ENCODE peak calls at places on chromosomes 13 and 19, in ten cellular contexts. One of them, this sample, is unnamed. For H3K4me1 and H3K9me3, the result is how much of the 10 kb centered on the place peaks cover.

GRCh38 chr13:31756346-31756745 is 17.0 kb downstream of the RXFP2 start:
- DNase-seq in right lobe of liver: no peak
- DNase-seq in iPS DF 6.9: no peak
- DNase-seq in IMR-90: peak
- DNase-seq in stomach: no peak
- DNase-seq in CD8-positive, alpha-beta memory T cell: no peak
- DNase-seq in lower lobe of right lung: no peak
- DNase-seq in fibroblast of lung: peak
- DNase-seq in ascending aorta: no peak
- DNase-seq in left ventricle myocardium inferior: no peak
- DNase-seq in this sample: no peak

GRCh38 chr19:11538232-11539036 is at the start of gene CNN1:
- DNase-seq in ascending aorta: peak
- DNase-seq in stomach: peak
- DNase-seq in IMR-90: peak
- DNase-seq in right lobe of liver: no peak
- DNase-seq in lower lobe of right lung: no peak
- DNase-seq in left ventricle myocardium inferior: peak
- DNase-seq in CD8-positive, alpha-beta memory T cell: no peak
- DNase-seq in fibroblast of lung: peak
- DNase-seq in iPS DF 6.9: no peak
- DNase-seq in this sample: no peak

GRCh38 chr19:18440421-18440877 is 2.5 kb upstream of the ISYNA1 start:
- DNase-seq in fibroblast of lung: no peak
- DNase-seq in left ventricle myocardium inferior: peak
- DNase-seq in right lobe of liver: no peak
- DNase-seq in iPS DF 6.9: no peak
- DNase-seq in lower lobe of right lung: no peak
- DNase-seq in CD8-positive, alpha-beta memory T cell: no peak
- DNase-seq in stomach: no peak
- DNase-seq in ascending aorta: no peak
- DNase-seq in IMR-90: no peak
- DNase-seq in this sample: no peak

GRCh38 chr13:38803566-38803965 is 116.7 kb downstream of the FREM2 start:
- DNase-seq in fibroblast of lung: no peak
- DNase-seq in CD8-positive, alpha-beta memory T cell: no peak
- DNase-seq in stomach: no peak
- DNase-seq in right lobe of liver: no peak
- DNase-seq in IMR-90: no peak
- DNase-seq in lower lobe of right lung: no peak
- DNase-seq in ascending aorta: no peak
- DNase-seq in left ventricle myocardium inferior: no peak
- DNase-seq in iPS DF 6.9: no peak
- DNase-seq in this sample: no peak

GRCh38 chr19:50794074-50794777 is 4.0 kb downstream of the ACP4 start:
- DNase-seq in fibroblast of lung: no peak
- DNase-seq in lower lobe of right lung: no peak
- DNase-seq in iPS DF 6.9: no peak
- DNase-seq in right lobe of liver: no peak
- DNase-seq in stomach: no peak
- DNase-seq in CD8-positive, alpha-beta memory T cell: no peak
- DNase-seq in ascending aorta: no peak
- DNase-seq in left ventricle myocardium inferior: no peak
- DNase-seq in IMR-90: no peak
- DNase-seq in this sample: no peak

GRCh38 chr19:21848706-21849105 is 12.7 kb upstream of the ZNF43 start:
- DNase-seq in stomach: no peak
- DNase-seq in CD8-positive, alpha-beta memory T cell: no peak
- DNase-seq in right lobe of liver: no peak
- DNase-seq in fibroblast of lung: peak
- DNase-seq in ascending aorta: no peak
- DNase-seq in lower lobe of right lung: no peak
- DNase-seq in IMR-90: peak
- DNase-seq in left ventricle myocardium inferior: no peak
- DNase-seq in iPS DF 6.9: no peak
- DNase-seq in this sample: peak

GRCh38 chr19:14758816-14759215 is 19.5 kb downstream of the ADGRE2 start:
- DNase-seq in stomach: no peak
- DNase-seq in fibroblast of lung: no peak
- DNase-seq in right lobe of liver: peak
- DNase-seq in lower lobe of right lung: no peak
- DNase-seq in iPS DF 6.9: peak
- DNase-seq in ascending aorta: peak
- DNase-seq in left ventricle myocardium inferior: no peak
- DNase-seq in IMR-90: no peak
- DNase-seq in CD8-positive, alpha-beta memory T cell: no peak
- DNase-seq in this sample: no peak

GRCh38 chr13:90974249-90974954 is 373.1 kb upstream of the MIR17HG start:
- DNase-seq in fibroblast of lung: no peak
- DNase-seq in ascending aorta: no peak
- DNase-seq in lower lobe of right lung: no peak
- DNase-seq in iPS DF 6.9: no peak
- DNase-seq in stomach: no peak
- DNase-seq in CD8-positive, alpha-beta memory T cell: no peak
- DNase-seq in IMR-90: no peak
- DNase-seq in left ventricle myocardium inferior: no peak
- DNase-seq in right lobe of liver: no peak
- DNase-seq in this sample: no peak

GRCh38 chr13:20713014-20713376 is 9.5 kb downstream of the IL17D start:
- DNase-seq in CD8-positive, alpha-beta memory T cell: no peak
- DNase-seq in lower lobe of right lung: no peak
- DNase-seq in right lobe of liver: no peak
- DNase-seq in left ventricle myocardium inferior: no peak
- DNase-seq in ascending aorta: no peak
- DNase-seq in IMR-90: no peak
- DNase-seq in iPS DF 6.9: no peak
- DNase-seq in fibroblast of lung: no peak
- DNase-seq in stomach: no peak
- DNase-seq in this sample: no peak

GRCh38 chr13:106274551-106275208 is 260.8 kb downstream of the EFNB2 start:
- DNase-seq in stomach: no peak
- DNase-seq in right lobe of liver: no peak
- DNase-seq in ascending aorta: no peak
- DNase-seq in fibroblast of lung: peak
- DNase-seq in IMR-90: no peak
- DNase-seq in left ventricle myocardium inferior: no peak
- DNase-seq in lower lobe of right lung: no peak
- DNase-seq in iPS DF 6.9: no peak
- DNase-seq in CD8-positive, alpha-beta memory T cell: no peak
- DNase-seq in this sample: no peak

GRCh38 chr13:50277127-50277526 is 261.9 kb downstream of the KCNRG start:
- DNase-seq in fibroblast of lung: no peak
- DNase-seq in right lobe of liver: no peak
- DNase-seq in iPS DF 6.9: no peak
- DNase-seq in ascending aorta: no peak
- DNase-seq in lower lobe of right lung: no peak
- DNase-seq in CD8-positive, alpha-beta memory T cell: no peak
- DNase-seq in stomach: no peak
- DNase-seq in left ventricle myocardium inferior: no peak
- DNase-seq in IMR-90: no peak
- DNase-seq in this sample: no peak

GRCh38 chr13:90122531-90122930 is 1225.0 kb upstream of the MIR17HG start:
- DNase-seq in iPS DF 6.9: no peak
- DNase-seq in IMR-90: no peak
- DNase-seq in CD8-positive, alpha-beta memory T cell: no peak
- DNase-seq in stomach: no peak
- DNase-seq in fibroblast of lung: no peak
- DNase-seq in right lobe of liver: no peak
- DNase-seq in left ventricle myocardium inferior: no peak
- DNase-seq in lower lobe of right lung: no peak
- DNase-seq in ascending aorta: no peak
- DNase-seq in this sample: no peak

GRCh38 chr13:108549989-108550388 is 79.4 kb upstream of the MYO16 start:
- DNase-seq in right lobe of liver: no peak
- DNase-seq in iPS DF 6.9: no peak
- DNase-seq in ascending aorta: no peak
- DNase-seq in fibroblast of lung: no peak
- DNase-seq in CD8-positive, alpha-beta memory T cell: no peak
- DNase-seq in lower lobe of right lung: no peak
- DNase-seq in stomach: no peak
- DNase-seq in left ventricle myocardium inferior: no peak
- DNase-seq in IMR-90: no peak
- DNase-seq in this sample: no peak

GRCh38 chr19:29813665-29814064 is 1.9 kb downstream of the CCNE1 start:
- DNase-seq in fibroblast of lung: no peak
- DNase-seq in right lobe of liver: peak
- DNase-seq in lower lobe of right lung: no peak
- DNase-seq in left ventricle myocardium inferior: no peak
- DNase-seq in CD8-positive, alpha-beta memory T cell: no peak
- DNase-seq in IMR-90: no peak
- DNase-seq in ascending aorta: no peak
- DNase-seq in stomach: no peak
- DNase-seq in iPS DF 6.9: no peak
- DNase-seq in this sample: no peak

GRCh38 chr19:29812881-29813275 is 1.1 kb downstream of the CCNE1 start:
- DNase-seq in fibroblast of lung: no peak
- DNase-seq in ascending aorta: no peak
- DNase-seq in left ventricle myocardium inferior: no peak
- DNase-seq in lower lobe of right lung: no peak
- DNase-seq in IMR-90: no peak
- DNase-seq in right lobe of liver: peak
- DNase-seq in CD8-positive, alpha-beta memory T cell: no peak
- DNase-seq in iPS DF 6.9: no peak
- DNase-seq in stomach: no peak
- DNase-seq in this sample: no peak

GRCh38 chr19:29811125-29812079 is at the start of gene CCNE1:
- DNase-seq in stomach: peak
- DNase-seq in ascending aorta: peak
- DNase-seq in IMR-90: peak
- DNase-seq in iPS DF 6.9: peak
- DNase-seq in right lobe of liver: peak
- DNase-seq in fibroblast of lung: peak
- DNase-seq in left ventricle myocardium inferior: peak
- DNase-seq in lower lobe of right lung: peak
- DNase-seq in CD8-positive, alpha-beta memory T cell: peak
- DNase-seq in this sample: no peak

GRCh38 chr19:29810504-29810871 is 1.3 kb upstream of the CCNE1 start:
- DNase-seq in fibroblast of lung: peak
- DNase-seq in left ventricle myocardium inferior: no peak
- DNase-seq in lower lobe of right lung: peak
- DNase-seq in CD8-positive, alpha-beta memory T cell: no peak
- DNase-seq in IMR-90: peak
- DNase-seq in right lobe of liver: peak
- DNase-seq in ascending aorta: no peak
- DNase-seq in iPS DF 6.9: no peak
- DNase-seq in stomach: no peak
- DNase-seq in this sample: no peak

GRCh38 chr19:29812080-29812880 is 489 bp downstream of the CCNE1 start:
- DNase-seq in fibroblast of lung: no peak
- DNase-seq in CD8-positive, alpha-beta memory T cell: peak
- DNase-seq in iPS DF 6.9: no peak
- DNase-seq in left ventricle myocardium inferior: peak
- DNase-seq in lower lobe of right lung: peak
- DNase-seq in IMR-90: no peak
- DNase-seq in ascending aorta: no peak
- DNase-seq in right lobe of liver: peak
- DNase-seq in stomach: peak
- DNase-seq in this sample: no peak
- H3K4me1 ChIP-seq in fibroblast of lung: under half
- H3K4me1 ChIP-seq in CD8-positive, alpha-beta memory T cell: under half
- H3K4me1 ChIP-seq in iPS DF 6.9: under half
- H3K4me1 ChIP-seq in left ventricle myocardium inferior: under half
- H3K4me1 ChIP-seq in lower lobe of right lung: under half
- H3K4me1 ChIP-seq in IMR-90: under half
- H3K4me1 ChIP-seq in ascending aorta: under half
- H3K4me1 ChIP-seq in right lobe of liver: under half
- H3K4me1 ChIP-seq in stomach: under half
- H3K4me1 ChIP-seq in this sample: under half

DNA sequence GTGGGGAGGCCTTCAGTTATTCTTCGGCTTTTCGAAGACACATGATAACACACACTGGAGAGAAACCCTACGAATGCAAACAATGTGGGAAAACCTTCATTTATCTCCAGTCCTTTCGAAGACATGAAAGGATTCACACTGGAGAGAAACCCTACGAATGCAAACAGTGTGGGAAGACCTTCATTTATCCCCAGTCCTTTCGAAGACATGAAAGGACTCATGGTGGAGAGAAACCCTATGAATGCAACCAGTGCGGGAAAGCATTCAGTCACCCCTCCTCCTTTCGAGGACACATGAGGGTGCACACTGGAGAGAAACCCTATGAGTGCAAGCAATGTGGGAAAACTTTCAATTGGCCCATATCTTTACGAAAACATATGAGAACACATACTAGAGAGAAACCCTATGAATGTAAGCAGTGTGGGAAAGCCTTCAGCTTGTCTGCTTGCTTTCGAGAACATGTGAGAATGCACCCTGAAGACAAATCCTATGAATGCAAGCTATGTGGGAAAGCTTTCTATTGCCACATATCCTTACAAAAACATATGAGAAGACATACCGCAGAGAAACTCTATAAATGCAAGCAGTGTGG is 11.8 kb downstream of the ZNF555 start:
- DNase-seq in ascending aorta: no peak
- DNase-seq in left ventricle myocardium inferior: no peak
- DNase-seq in fibroblast of lung: no peak
- DNase-seq in CD8-positive, alpha-beta memory T cell: no peak
- DNase-seq in iPS DF 6.9: no peak
- DNase-seq in lower lobe of right lung: no peak
- DNase-seq in stomach: no peak
- DNase-seq in IMR-90: no peak
- DNase-seq in right lobe of liver: no peak
- DNase-seq in this sample: no peak
- H3K9me3 ChIP-seq in ascending aorta: half or more
- H3K9me3 ChIP-seq in left ventricle myocardium inferior: half or more
- H3K9me3 ChIP-seq in fibroblast of lung: under half
- H3K9me3 ChIP-seq in CD8-positive, alpha-beta memory T cell: under half
- H3K9me3 ChIP-seq in iPS DF 6.9: under half
- H3K9me3 ChIP-seq in lower lobe of right lung: half or more
- H3K9me3 ChIP-seq in stomach: half or more
- H3K9me3 ChIP-seq in IMR-90: half or more
- H3K9me3 ChIP-seq in right lobe of liver: under half
- H3K9me3 ChIP-seq in this sample: half or more

GRCh38 chr13:98274921-98275487 is 97.9 kb upstream of the RNF113B start:
- DNase-seq in right lobe of liver: no peak
- DNase-seq in lower lobe of right lung: no peak
- DNase-seq in ascending aorta: no peak
- DNase-seq in stomach: no peak
- DNase-seq in fibroblast of lung: peak
- DNase-seq in left ventricle myocardium inferior: no peak
- DNase-seq in iPS DF 6.9: no peak
- DNase-seq in IMR-90: peak
- DNase-seq in CD8-positive, alpha-beta memory T cell: no peak
- DNase-seq in this sample: no peak
- H3K4me1 ChIP-seq in right lobe of liver: under half
- H3K4me1 ChIP-seq in lower lobe of right lung: under half
- H3K4me1 ChIP-seq in ascending aorta: under half
- H3K4me1 ChIP-seq in stomach: under half
- H3K4me1 ChIP-seq in fibroblast of lung: under half
- H3K4me1 ChIP-seq in left ventricle myocardium inferior: under half
- H3K4me1 ChIP-seq in iPS DF 6.9: under half
- H3K4me1 ChIP-seq in IMR-90: under half
- H3K4me1 ChIP-seq in CD8-positive, alpha-beta memory T cell: under half
- H3K4me1 ChIP-seq in this sample: under half

DNA sequence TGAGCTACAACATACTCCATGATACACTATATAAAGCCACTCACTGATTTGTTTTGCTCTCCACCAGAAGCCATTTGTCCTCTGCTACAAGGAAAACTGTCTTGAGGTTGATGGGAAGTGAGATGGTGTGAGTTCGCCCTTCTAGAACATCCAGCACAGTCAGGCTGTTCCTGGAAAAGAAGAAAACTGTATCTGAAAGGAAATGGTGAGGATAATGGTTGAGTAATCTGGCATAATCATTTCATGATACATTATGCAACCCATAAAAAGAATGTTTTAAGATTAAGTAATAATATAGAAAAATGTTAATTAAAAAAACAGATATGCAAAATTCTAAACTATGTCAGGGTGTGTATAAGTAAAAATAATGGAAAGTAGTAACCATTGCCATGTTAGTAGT is 233.9 kb downstream of the RGCC start:
- DNase-seq in right lobe of liver: no peak
- DNase-seq in left ventricle myocardium inferior: no peak
- DNase-seq in ascending aorta: no peak
- DNase-seq in CD8-positive, alpha-beta memory T cell: no peak
- DNase-seq in IMR-90: no peak
- DNase-seq in fibroblast of lung: no peak
- DNase-seq in iPS DF 6.9: no peak
- DNase-seq in lower lobe of right lung: no peak
- DNase-seq in stomach: no peak
- DNase-seq in this sample: no peak
- H3K9me3 ChIP-seq in right lobe of liver: under half
- H3K9me3 ChIP-seq in left ventricle myocardium inferior: under half
- H3K9me3 ChIP-seq in ascending aorta: under half
- H3K9me3 ChIP-seq in CD8-positive, alpha-beta memory T cell: under half
- H3K9me3 ChIP-seq in IMR-90: under half
- H3K9me3 ChIP-seq in fibroblast of lung: under half
- H3K9me3 ChIP-seq in iPS DF 6.9: under half
- H3K9me3 ChIP-seq in lower lobe of right lung: under half
- H3K9me3 ChIP-seq in stomach: under half
- H3K9me3 ChIP-seq in this sample: under half